ENCODE peak calls at places on chromosomes 1 and 21, in six cellular contexts. One of them, this sample, is unnamed.

GRCh38 chr1:226738995-226739695 is at the start of gene ITPKB:
- DNase-seq in fibroblast of mammary gland: peak; percentile 78
- DNase-seq in fibroblast of pulmonary artery: peak; percentile 94
- DNase-seq in cardiac fibroblast: peak; percentile 92
- DNase-seq in upper lobe of right lung: peak; percentile 71
- DNase-seq in choroid plexus epithelial cell: peak; percentile 81
- DNase-seq in this sample: peak; percentile 78

GRCh38 chr21:44578371-44579055 is 1.9 kb downstream of the KRTAP10-5 start:
- DNase-seq in fibroblast of mammary gland: no peak
- DNase-seq in upper lobe of right lung: peak; percentile 48
- DNase-seq in cardiac fibroblast: no peak
- DNase-seq in fibroblast of pulmonary artery: no peak
- DNase-seq in choroid plexus epithelial cell: no peak
- DNase-seq in this sample: no peak

GRCh38 chr1:218247339-218247738 is 37.8 kb upstream of the RRP15 start:
- DNase-seq in cardiac fibroblast: no peak
- DNase-seq in upper lobe of right lung: no peak
- DNase-seq in choroid plexus epithelial cell: no peak
- DNase-seq in fibroblast of pulmonary artery: no peak
- DNase-seq in fibroblast of mammary gland: no peak
- DNase-seq in this sample: no peak

GRCh38 chr1:155479205-155479604 is 83.4 kb downstream of the ASH1L start:
- DNase-seq in fibroblast of pulmonary artery: peak; percentile 59
- DNase-seq in fibroblast of mammary gland: peak; percentile 80
- DNase-seq in cardiac fibroblast: peak; percentile 49
- DNase-seq in choroid plexus epithelial cell: peak; percentile 68
- DNase-seq in upper lobe of right lung: no peak
- DNase-seq in this sample: no peak

GRCh38 chr21:38295997-38296764 is 39.4 kb downstream of the KCNJ15 start:
- DNase-seq in fibroblast of pulmonary artery: peak; percentile 60
- DNase-seq in fibroblast of mammary gland: peak; percentile 74
- DNase-seq in upper lobe of right lung: no peak
- DNase-seq in cardiac fibroblast: peak; percentile 64
- DNase-seq in choroid plexus epithelial cell: peak; percentile 68
- DNase-seq in this sample: no peak

GRCh38 chr1:54158071-54158470 is 5.3 kb upstream of the CDCP2 start:
- DNase-seq in choroid plexus epithelial cell: no peak
- DNase-seq in upper lobe of right lung: peak; percentile 15
- DNase-seq in fibroblast of mammary gland: no peak
- DNase-seq in cardiac fibroblast: no peak
- DNase-seq in fibroblast of pulmonary artery: no peak
- DNase-seq in this sample: no peak

GRCh38 chr1:61254629-61255323 is 172.4 kb downstream of the NFIA start:
- DNase-seq in fibroblast of mammary gland: peak; percentile 77
- DNase-seq in choroid plexus epithelial cell: peak; percentile 83
- DNase-seq in upper lobe of right lung: no peak
- DNase-seq in fibroblast of pulmonary artery: peak; percentile 77
- DNase-seq in cardiac fibroblast: peak; percentile 86
- DNase-seq in this sample: no peak

GRCh38 chr1:51952638-51953037 is 37.9 kb downstream of the RAB3B start:
- DNase-seq in upper lobe of right lung: no peak
- DNase-seq in fibroblast of pulmonary artery: no peak
- DNase-seq in choroid plexus epithelial cell: no peak
- DNase-seq in cardiac fibroblast: no peak
- DNase-seq in fibroblast of mammary gland: no peak
- DNase-seq in this sample: peak; percentile 29

GRCh38 chr1:171985639-171986038 is 144.3 kb downstream of the DNM3 start:
- DNase-seq in fibroblast of mammary gland: no peak
- DNase-seq in cardiac fibroblast: peak; percentile 5
- DNase-seq in choroid plexus epithelial cell: no peak
- DNase-seq in fibroblast of pulmonary artery: no peak
- DNase-seq in upper lobe of right lung: no peak
- DNase-seq in this sample: no peak

GRCh38 chr1:2609271-2610035 is 22.9 kb downstream of the PRXL2B start:
- DNase-seq in choroid plexus epithelial cell: no peak
- DNase-seq in fibroblast of pulmonary artery: no peak
- DNase-seq in upper lobe of right lung: peak; percentile 61
- DNase-seq in fibroblast of mammary gland: no peak
- DNase-seq in cardiac fibroblast: no peak
- DNase-seq in this sample: no peak

GRCh38 chr1:218322762-218323161 is 22.4 kb upstream of the TGFB2 start:
- DNase-seq in upper lobe of right lung: no peak
- DNase-seq in choroid plexus epithelial cell: no peak
- DNase-seq in fibroblast of mammary gland: no peak
- DNase-seq in cardiac fibroblast: no peak
- DNase-seq in fibroblast of pulmonary artery: no peak
- DNase-seq in this sample: no peak

GRCh38 chr1:113929750-113930498 is 800 bp downstream of the HIPK1 start:
- DNase-seq in cardiac fibroblast: peak; percentile 40
- DNase-seq in upper lobe of right lung: peak; percentile 85
- DNase-seq in fibroblast of mammary gland: no peak
- DNase-seq in fibroblast of pulmonary artery: peak; percentile 44
- DNase-seq in choroid plexus epithelial cell: peak; percentile 36
- DNase-seq in this sample: peak; percentile 75

GRCh38 chr1:212344905-212345304 is 59.7 kb downstream of the PPP2R5A start:
- DNase-seq in cardiac fibroblast: no peak
- DNase-seq in fibroblast of pulmonary artery: no peak
- DNase-seq in upper lobe of right lung: no peak
- DNase-seq in choroid plexus epithelial cell: no peak
- DNase-seq in fibroblast of mammary gland: no peak
- DNase-seq in this sample: no peak

DNA sequence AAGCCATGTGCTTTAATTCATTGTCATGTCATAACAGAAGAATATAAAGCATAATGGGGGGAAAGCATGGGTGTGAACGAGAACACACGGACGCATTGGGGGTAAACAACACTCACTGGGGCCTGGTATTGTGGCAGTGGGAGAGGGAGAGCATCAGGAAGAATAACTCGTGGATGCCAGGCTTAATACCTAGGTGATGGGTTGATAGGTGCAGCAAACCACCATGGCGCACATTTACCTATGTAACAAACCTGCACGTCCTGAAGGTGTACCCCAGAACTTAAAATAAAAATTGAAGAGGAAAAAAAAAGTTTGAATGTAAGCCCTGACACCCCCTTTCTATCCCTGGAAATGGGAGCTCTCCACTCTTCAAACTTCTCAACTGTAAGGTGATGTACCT is 34.9 kb upstream of the CACHD1 start:
- DNase-seq in choroid plexus epithelial cell: no peak
- DNase-seq in cardiac fibroblast: no peak
- DNase-seq in fibroblast of mammary gland: no peak
- DNase-seq in upper lobe of right lung: no peak
- DNase-seq in fibroblast of pulmonary artery: no peak
- DNase-seq in this sample: no peak
- TF ChIP-seq CTCF in choroid plexus epithelial cell: no peak
- TF ChIP-seq CTCF in cardiac fibroblast: no peak
- TF ChIP-seq CTCF in fibroblast of mammary gland: no peak
- TF ChIP-seq CTCF in upper lobe of right lung: no peak
- TF ChIP-seq CTCF in fibroblast of pulmonary artery: no peak
- TF ChIP-seq CTCF in this sample: no peak

GRCh38 chr1:15033264-15033663 is 120.3 kb upstream of the TMEM51 start:
- DNase-seq in fibroblast of pulmonary artery: peak; percentile 61
- DNase-seq in cardiac fibroblast: peak; percentile 73
- DNase-seq in choroid plexus epithelial cell: peak; percentile 68
- DNase-seq in fibroblast of mammary gland: peak; percentile 20
- DNase-seq in upper lobe of right lung: no peak
- DNase-seq in this sample: no peak
- TF ChIP-seq CTCF in fibroblast of pulmonary artery: peak; percentile 49
- TF ChIP-seq CTCF in cardiac fibroblast: peak; percentile 17
- TF ChIP-seq CTCF in choroid plexus epithelial cell: peak; percentile 63
- TF ChIP-seq CTCF in fibroblast of mammary gland: peak; percentile 35
- TF ChIP-seq CTCF in upper lobe of right lung: no peak
- TF ChIP-seq CTCF in this sample: no peak

GRCh38 chr21:36479415-36480402 is at the start of gene CLDN14:
- DNase-seq in upper lobe of right lung: no peak
- DNase-seq in cardiac fibroblast: no peak
- DNase-seq in choroid plexus epithelial cell: peak; percentile 44
- DNase-seq in fibroblast of mammary gland: no peak
- DNase-seq in fibroblast of pulmonary artery: no peak
- DNase-seq in this sample: no peak

GRCh38 chr21:36480618-36481017 is 696 bp upstream of the CLDN14 start:
- DNase-seq in upper lobe of right lung: no peak
- DNase-seq in cardiac fibroblast: no peak
- DNase-seq in fibroblast of mammary gland: no peak
- DNase-seq in choroid plexus epithelial cell: no peak
- DNase-seq in fibroblast of pulmonary artery: no peak
- DNase-seq in this sample: no peak

GRCh38 chr21:36478207-36478701 is 1.7 kb downstream of the CLDN14 start:
- DNase-seq in choroid plexus epithelial cell: peak; percentile 90
- DNase-seq in fibroblast of pulmonary artery: peak; percentile 80
- DNase-seq in cardiac fibroblast: peak; percentile 61
- DNase-seq in upper lobe of right lung: no peak
- DNase-seq in fibroblast of mammary gland: peak; percentile 81
- DNase-seq in this sample: no peak

GRCh38 chr21:36477559-36477958 is 2.4 kb downstream of the CLDN14 start:
- DNase-seq in fibroblast of mammary gland: no peak
- DNase-seq in cardiac fibroblast: no peak
- DNase-seq in upper lobe of right lung: no peak
- DNase-seq in choroid plexus epithelial cell: no peak
- DNase-seq in fibroblast of pulmonary artery: no peak
- DNase-seq in this sample: no peak

GRCh38 chr21:36478941-36479340 is 981 bp downstream of the CLDN14 start:
- DNase-seq in fibroblast of pulmonary artery: peak; percentile 14
- DNase-seq in fibroblast of mammary gland: no peak
- DNase-seq in choroid plexus epithelial cell: no peak
- DNase-seq in upper lobe of right lung: no peak
- DNase-seq in cardiac fibroblast: peak; percentile 8
- DNase-seq in this sample: no peak
- TF ChIP-seq CTCF in fibroblast of pulmonary artery: peak; percentile 36
- TF ChIP-seq CTCF in fibroblast of mammary gland: no peak
- TF ChIP-seq CTCF in choroid plexus epithelial cell: peak; percentile 54
- TF ChIP-seq CTCF in upper lobe of right lung: no peak
- TF ChIP-seq CTCF in cardiac fibroblast: peak; percentile 36
- TF ChIP-seq CTCF in this sample: no peak

GRCh38 chr1:85867189-85867588 is 159.0 kb upstream of the ZNHIT6 start:
- DNase-seq in cardiac fibroblast: no peak
- DNase-seq in upper lobe of right lung: no peak
- DNase-seq in fibroblast of pulmonary artery: no peak
- DNase-seq in choroid plexus epithelial cell: no peak
- DNase-seq in fibroblast of mammary gland: no peak
- DNase-seq in this sample: no peak
- TF ChIP-seq CTCF in cardiac fibroblast: no peak
- TF ChIP-seq CTCF in upper lobe of right lung: no peak
- TF ChIP-seq CTCF in fibroblast of pulmonary artery: no peak
- TF ChIP-seq CTCF in choroid plexus epithelial cell: no peak
- TF ChIP-seq CTCF in fibroblast of mammary gland: no peak
- TF ChIP-seq CTCF in this sample: no peak

GRCh38 chr1:202156590-202156989 is 3.8 kb downstream of the PTPN7 start:
- DNase-seq in fibroblast of mammary gland: no peak
- DNase-seq in upper lobe of right lung: no peak
- DNase-seq in choroid plexus epithelial cell: no peak
- DNase-seq in cardiac fibroblast: no peak
- DNase-seq in fibroblast of pulmonary artery: no peak
- DNase-seq in this sample: no peak

GRCh38 chr1:202157945-202158344 is 2.5 kb downstream of the PTPN7 start:
- DNase-seq in cardiac fibroblast: no peak
- DNase-seq in choroid plexus epithelial cell: no peak
- DNase-seq in upper lobe of right lung: no peak
- DNase-seq in fibroblast of mammary gland: no peak
- DNase-seq in fibroblast of pulmonary artery: no peak
- DNase-seq in this sample: no peak

GRCh38 chr1:202160377-202160940 is at the start of gene PTPN7:
- DNase-seq in upper lobe of right lung: peak; percentile 84
- DNase-seq in fibroblast of pulmonary artery: no peak
- DNase-seq in fibroblast of mammary gland: no peak
- DNase-seq in cardiac fibroblast: no peak
- DNase-seq in choroid plexus epithelial cell: no peak
- DNase-seq in this sample: peak; percentile 68

GRCh38 chr1:202159534-202160371 is 649 bp downstream of the PTPN7 start:
- DNase-seq in upper lobe of right lung: no peak
- DNase-seq in cardiac fibroblast: no peak
- DNase-seq in choroid plexus epithelial cell: no peak
- DNase-seq in fibroblast of mammary gland: no peak
- DNase-seq in fibroblast of pulmonary artery: no peak
- DNase-seq in this sample: peak; percentile 66

GRCh38 chr1:202158810-202159533 is 1.4 kb downstream of the PTPN7 start:
- DNase-seq in choroid plexus epithelial cell: no peak
- DNase-seq in fibroblast of mammary gland: no peak
- DNase-seq in fibroblast of pulmonary artery: no peak
- DNase-seq in cardiac fibroblast: no peak
- DNase-seq in upper lobe of right lung: peak; percentile 59
- DNase-seq in this sample: peak; percentile 51
- TF ChIP-seq CTCF in choroid plexus epithelial cell: no peak
- TF ChIP-seq CTCF in fibroblast of mammary gland: no peak
- TF ChIP-seq CTCF in fibroblast of pulmonary artery: no peak
- TF ChIP-seq CTCF in cardiac fibroblast: no peak
- TF ChIP-seq CTCF in upper lobe of right lung: no peak
- TF ChIP-seq CTCF in this sample: peak; percentile 53

GRCh38 chr1:16033101-16033632 is 10.4 kb upstream of the CLCNKB start:
- DNase-seq in choroid plexus epithelial cell: no peak
- DNase-seq in cardiac fibroblast: no peak
- DNase-seq in fibroblast of pulmonary artery: no peak
- DNase-seq in fibroblast of mammary gland: no peak
- DNase-seq in upper lobe of right lung: no peak
- DNase-seq in this sample: no peak

GRCh38 chr1:16028237-16029002 is 6.6 kb downstream of the CLCNKA start:
- DNase-seq in cardiac fibroblast: no peak
- DNase-seq in fibroblast of pulmonary artery: no peak
- DNase-seq in upper lobe of right lung: no peak
- DNase-seq in fibroblast of mammary gland: no peak
- DNase-seq in choroid plexus epithelial cell: no peak
- DNase-seq in this sample: no peak

GRCh38 chr1:16031551-16031950 is 9.7 kb downstream of the CLCNKA start:
- DNase-seq in cardiac fibroblast: no peak
- DNase-seq in upper lobe of right lung: no peak
- DNase-seq in fibroblast of pulmonary artery: no peak
- DNase-seq in choroid plexus epithelial cell: no peak
- DNase-seq in fibroblast of mammary gland: no peak
- DNase-seq in this sample: no peak

GRCh38 chr1:16029288-16029687 is 7.5 kb downstream of the CLCNKA start:
- DNase-seq in cardiac fibroblast: no peak
- DNase-seq in fibroblast of pulmonary artery: no peak
- DNase-seq in fibroblast of mammary gland: no peak
- DNase-seq in upper lobe of right lung: no peak
- DNase-seq in choroid plexus epithelial cell: no peak
- DNase-seq in this sample: no peak

DNA sequence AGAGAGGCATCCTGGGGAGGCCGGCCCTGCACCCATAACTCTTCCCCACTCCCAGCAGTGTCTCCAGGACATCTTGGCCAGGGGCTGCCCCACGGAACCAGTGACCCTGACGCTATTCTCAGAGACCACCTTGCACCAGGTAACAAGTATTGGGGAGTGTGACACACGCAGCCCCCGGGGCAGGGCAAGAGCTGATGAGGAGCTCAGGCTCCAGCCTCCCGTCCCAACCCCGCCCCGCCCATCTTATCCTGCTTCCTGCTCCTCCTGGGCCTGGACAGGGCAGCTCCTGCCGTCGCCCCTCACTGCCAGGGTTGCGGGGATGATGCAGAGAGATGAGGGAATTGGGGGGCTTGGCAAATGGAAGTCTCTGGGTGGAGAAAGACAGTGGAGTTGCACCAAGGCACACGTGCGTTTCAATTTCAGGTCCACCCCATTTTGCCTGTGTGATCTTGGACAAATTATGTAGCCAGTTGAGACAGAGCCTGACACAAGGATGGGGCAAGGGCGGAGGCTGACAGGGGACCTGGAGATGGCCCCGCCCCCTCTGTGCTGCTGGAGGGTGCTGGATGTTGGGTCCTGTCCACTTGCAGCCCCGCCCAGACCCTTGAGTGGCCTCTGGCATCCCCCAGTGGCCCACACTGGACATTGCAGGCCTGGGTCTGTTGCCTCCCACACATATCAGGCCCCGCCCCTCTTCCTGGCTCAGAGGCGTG is 10.7 kb downstream of the CLCNKA start:
- DNase-seq in cardiac fibroblast: peak; percentile 90
- DNase-seq in choroid plexus epithelial cell: peak; percentile 90
- DNase-seq in fibroblast of pulmonary artery: peak; percentile 85
- DNase-seq in upper lobe of right lung: peak; percentile 90
- DNase-seq in fibroblast of mammary gland: peak; percentile 80
- DNase-seq in this sample: peak; percentile 91
- TF ChIP-seq CTCF in cardiac fibroblast: peak; percentile 98
- TF ChIP-seq CTCF in choroid plexus epithelial cell: peak; percentile 93
- TF ChIP-seq CTCF in fibroblast of pulmonary artery: peak; percentile 88
- TF ChIP-seq CTCF in upper lobe of right lung: peak; percentile 88
- TF ChIP-seq CTCF in fibroblast of mammary gland: peak; percentile 93
- TF ChIP-seq CTCF in this sample: peak; percentile 92

This sample was measured in GM20000.